ENCODE peak calls at places on chromosomes 4 and X, in four cellular contexts. J is CD8-positive, alpha-beta T cell; R is mammary epithelial cell; D is dorsolateral prefrontal cortex. H is an unnamed sample.
A peak's percentile ranks its signal among the peaks of the same experiment; 100 is the strongest.

GRCh38 chrX:39162322-39162721 is 361.1 kb downstream of the MID1IP1 start:
- DNase-seq in J (no peak), R (no peak), D (no peak), H (peak; percentile 60)

GRCh38 chrX:129721870-129722269 is 16.9 kb upstream of the XPNPEP2 start:
- DNase-seq in J (no peak), R (no peak), D (no peak), H (no peak)

GRCh38 chrX:73785493-73785892 is 222.5 kb downstream of the CHIC1 start:
- DNase-seq in J (no peak), R (no peak), D (no peak), H (no peak)

GRCh38 chr4:77152421-77152820 is 4.6 kb upstream of the CCNG2 start:
- DNase-seq in J (no peak), R (peak; percentile 18), D (no peak), H (no peak)

GRCh38 chr4:85084371-85085170 is 118.1 kb upstream of the WDFY3 start:
- DNase-seq in J (no peak), R (peak; percentile 56), D (no peak), H (no peak)

GRCh38 chr4:25950476-25951389 is 36.7 kb downstream of the SMIM20 start:
- DNase-seq in J (no peak), R (no peak), D (no peak), H (no peak)

GRCh38 chr4:20662851-20663250 is 37.4 kb upstream of the PACRGL start:
- DNase-seq in J (no peak), R (peak; percentile 82), D (no peak), H (no peak)

GRCh38 chrX:51614353-51614752 is 4.4 kb downstream of the CENPVL3 start:
- DNase-seq in J (no peak), R (peak; percentile 14), D (no peak), H (no peak)

GRCh38 chrX:1391707-1392375 is at the start of gene SLC25A6:
- DNase-seq in J (peak; percentile 99), R (peak; percentile 97), D (peak; percentile 100), H (peak; percentile 99)

GRCh38 chrX:45524296-45524695 is 323.6 kb upstream of the DIPK2B start:
- DNase-seq in J (no peak), R (peak; percentile 39), D (no peak), H (no peak)

GRCh38 chr4:3483471-3483921 is 20.4 kb downstream of the DOK7 start:
- DNase-seq in J (no peak), R (no peak), D (no peak), H (peak; percentile 85)

GRCh38 chr4:51884606-51885005 is 41.7 kb downstream of the DCUN1D4 start:
- DNase-seq in J (no peak), R (no peak), D (no peak), H (no peak)

GRCh38 chr4:3240936-3241522 is 7.9 kb upstream of the MSANTD1 start:
- DNase-seq in J (no peak), R (no peak), D (no peak), H (no peak)

GRCh38 chrX:153627675-153628111 is 19.3 kb upstream of the DUSP9 start:
- DNase-seq in J (no peak), R (no peak), D (peak; percentile 42), H (peak; percentile 30)

GRCh38 chrX:155263854-155264628 is at the start of gene RAB39B:
- DNase-seq in J (peak; percentile 29), R (peak; percentile 60), D (peak; percentile 83), H (peak; percentile 37)
- H3K4me3 ChIP-seq in J (peak within 1 kb of the TSS; percentile 79), R (peak within 1 kb of the TSS; percentile 41), D (peak within 1 kb of the TSS; percentile 75), H (peak within 1 kb of the TSS; percentile 41)

GRCh38 chrX:32708542-32708941 is 502.8 kb downstream of the DMD start:
- DNase-seq in J (no peak), R (no peak), D (no peak), H (no peak)
- H3K27me3 ChIP-seq in J (no peaks in the 10 kb centered on the region), R (no peaks in the 10 kb centered on the region), D (no peaks in the 10 kb centered on the region), H (no peaks in the 10 kb centered on the region)

GRCh38 chrX:13658602-13659001 is 5.7 kb downstream of the TCEANC start:
- DNase-seq in J (no peak), R (peak; percentile 51), D (no peak), H (no peak)
- H3K4me3 ChIP-seq in J (no peak overlapping the region), R (no peak overlapping the region), D (no peak overlapping the region), H (no peak overlapping the region)

DNA sequence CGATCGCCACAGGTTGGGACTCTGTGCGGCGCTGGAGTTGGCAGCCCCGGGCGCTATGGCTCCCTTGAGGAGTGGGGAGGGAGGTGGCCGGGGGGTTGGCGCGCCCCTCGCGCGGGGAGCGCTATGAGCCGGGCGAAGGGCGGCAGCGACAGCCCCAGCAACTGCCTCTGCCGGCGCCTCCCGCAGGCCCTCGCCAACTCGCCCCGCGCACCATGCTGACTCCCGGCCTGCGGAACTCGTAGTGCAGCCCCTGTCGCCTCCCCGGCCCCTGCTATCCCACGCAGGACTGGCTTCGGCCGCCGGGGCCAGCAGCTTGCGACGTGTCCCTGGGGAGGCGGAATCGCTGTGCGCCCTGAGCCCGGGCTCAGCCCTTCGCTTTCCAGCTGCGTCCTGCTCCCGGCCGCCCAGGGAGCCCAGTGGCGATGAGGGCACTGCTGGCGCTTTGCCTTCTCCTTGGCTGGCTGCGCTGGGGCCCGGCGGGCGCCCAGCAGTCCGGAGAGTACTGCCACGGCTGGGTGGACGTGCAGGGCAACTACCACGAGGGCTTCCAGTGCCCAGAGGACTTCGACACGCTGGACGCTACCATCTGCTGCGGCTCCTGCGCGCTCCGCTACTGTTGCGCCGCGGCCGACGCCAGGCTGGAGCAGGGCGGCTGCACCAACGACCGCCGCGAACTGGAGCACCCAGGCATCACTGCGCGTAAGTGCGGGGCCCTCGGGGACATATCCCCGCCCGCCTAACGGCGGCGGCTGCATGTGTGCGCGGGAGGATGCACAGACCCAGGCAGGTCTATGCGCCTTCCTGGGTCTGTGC is 553 bp downstream of the SHISA3 start:
- DNase-seq in J (no peak), R (peak; percentile 25), D (no peak), H (peak; percentile 24)
- H3K27me3 ChIP-seq in J (peaks cover 19% of the 10 kb centered on the region), R (peaks cover 42% of the 10 kb centered on the region), D (peaks cover 34% of the 10 kb centered on the region), H (peaks cover 59% of the 10 kb centered on the region)

GRCh38 chrX:112841820-112842157 is 1.2 kb upstream of the AMOT start:
- DNase-seq in J (no peak), R (no peak), D (no peak), H (no peak)

GRCh38 chrX:112839856-112840255 is 775 bp downstream of the AMOT start:
- DNase-seq in J (no peak), R (no peak), D (no peak), H (no peak)

GRCh38 chrX:112837531-112837930 is 3.1 kb downstream of the AMOT start:
- DNase-seq in J (no peak), R (no peak), D (no peak), H (no peak)

GRCh38 chrX:112841114-112841819 is 636 bp upstream of the AMOT start:
- DNase-seq in J (peak; percentile 46), R (peak; percentile 51), D (peak; percentile 92), H (peak; percentile 88)

DNA sequence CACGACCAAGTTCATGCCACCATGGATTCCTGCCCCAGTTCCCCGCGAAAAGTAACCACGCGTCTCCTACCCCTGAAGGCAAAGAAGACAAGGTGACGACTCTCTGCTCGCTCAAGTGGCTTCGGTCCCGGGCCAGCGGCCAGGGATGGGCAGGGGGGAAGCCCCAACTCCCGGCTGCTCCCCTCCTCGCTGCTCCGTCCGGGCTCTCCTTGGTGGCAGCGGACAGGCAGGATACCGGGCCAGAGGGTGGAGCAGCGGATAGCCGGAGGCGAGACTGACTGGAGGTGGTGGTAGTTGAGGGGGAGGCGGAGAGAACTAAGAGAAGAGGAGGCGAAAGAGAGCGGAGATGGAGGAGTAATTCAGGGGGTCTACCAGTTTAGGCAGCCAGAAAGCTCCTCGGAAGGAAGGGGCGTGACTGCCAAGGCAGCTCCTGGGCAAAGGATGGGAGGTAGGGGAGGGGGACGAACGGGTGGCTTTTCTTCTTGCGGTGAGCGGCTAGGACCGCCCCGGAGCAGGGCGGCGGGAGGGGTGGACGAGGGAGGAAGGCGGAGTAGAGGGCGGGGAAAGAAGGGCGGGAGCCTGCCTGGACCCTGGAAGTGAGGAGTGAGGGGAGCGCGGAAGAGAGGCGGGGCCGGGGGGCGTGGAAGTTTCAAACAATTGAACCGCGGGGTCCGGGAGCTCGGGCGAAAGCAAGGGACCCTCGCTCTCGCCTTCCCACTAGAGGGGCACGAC is at the start of gene AMOT:
- DNase-seq in J (peak; percentile 2), R (peak; percentile 26), D (peak; percentile 83), H (peak; percentile 84)
- H3K4me3 ChIP-seq in J (peak within 1 kb of the TSS; percentile 76), R (peak within 1 kb of the TSS; percentile 19), D (peak within 1 kb of the TSS; percentile 77), H (peak within 1 kb of the TSS; percentile 71)

GRCh38 chr4:112517911-112518310 is 1.9 kb upstream of the NEUROG2 start:
- DNase-seq in J (no peak), R (no peak), D (no peak), H (no peak)
- H3K27me3 ChIP-seq in J (peaks cover 71% of the 10 kb centered on the region), R (peaks cover 55% of the 10 kb centered on the region), D (peaks cover 91% of the 10 kb centered on the region), H (peaks cover 100% of the 10 kb centered on the region)

GRCh38 chr4:113645288-113645687 is 116.2 kb downstream of the CAMK2D start:
- DNase-seq in J (no peak), R (no peak), D (no peak), H (no peak)
- H3K4me3 ChIP-seq in J (no peak overlapping the region), R (no peak overlapping the region), D (no peak overlapping the region), H (no peak overlapping the region)

DNA sequence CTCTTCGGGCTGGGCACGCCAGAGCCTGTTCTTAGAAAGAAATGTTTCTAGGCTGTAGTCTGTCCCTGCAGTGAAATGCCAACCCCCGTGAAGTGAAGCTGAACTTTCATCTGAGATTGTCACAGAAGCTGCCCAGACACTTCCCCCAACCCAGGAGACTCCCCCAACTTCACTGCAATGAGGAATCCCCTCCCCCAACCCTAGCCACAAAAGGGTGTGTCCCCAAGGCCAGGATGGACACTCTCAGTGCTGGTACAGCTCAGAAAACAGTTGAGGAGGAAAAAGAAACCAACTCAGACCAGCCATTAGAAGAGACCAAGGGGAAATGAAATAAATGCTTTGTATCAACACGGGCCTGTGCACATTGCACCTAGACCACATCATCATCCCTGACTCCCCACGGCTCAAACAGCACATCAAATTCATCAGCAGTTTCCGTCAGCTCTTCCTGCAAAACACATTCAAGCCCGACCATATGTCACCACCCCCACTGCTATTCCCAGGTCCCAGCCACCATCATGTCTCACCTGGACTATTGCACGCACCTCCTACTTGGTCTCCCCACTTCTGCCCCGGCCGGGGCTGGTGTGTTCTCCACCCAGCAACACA is 8.3 kb upstream of the MAN2B2 start:
- DNase-seq in J (no peak), R (no peak), D (no peak), H (no peak)
- H3K27me3 ChIP-seq in J (peaks cover 12% of the 10 kb centered on the region), R (peaks cover 5% of the 10 kb centered on the region), D (no peaks in the 10 kb centered on the region), H (peaks cover 24% of the 10 kb centered on the region)

GRCh38 chrX:2828404-2829065 is at the start of gene GYG2:
- DNase-seq in J (no peak), R (no peak), D (no peak), H (no peak)
- H3K4me3 ChIP-seq in J (no peak within 1 kb of the TSS), R (no peak within 1 kb of the TSS), D (peak within 1 kb of the TSS; percentile 47), H (no peak within 1 kb of the TSS)